ENCODE peak calls at places on chromosomes 7 and 10, in four cellular contexts. J, R, G and N are unnamed samples.

GRCh38 chr7:92882760-92883159 is 46.4 kb upstream of the CDK6 start:
- DNase-seq in J (no peak), R (no peak), G (no peak), N (no peak)

GRCh38 chr7:88396295-88396947 is 89.7 kb upstream of the STEAP4 start:
- DNase-seq in J (no peak), R (no peak), G (no peak), N (no peak)

GRCh38 chr7:94043299-94043698 is 39.1 kb upstream of the BET1 start:
- DNase-seq in J (no peak), R (no peak), G (no peak), N (no peak)

GRCh38 chr7:137961200-137962177 is 40.4 kb downstream of the CREB3L2 start:
- DNase-seq in J (no peak), R (no peak), G (no peak), N (no peak)

GRCh38 chr7:157886711-157887110 is 549.9 kb downstream of the DNAJB6 start:
- DNase-seq in J (no peak), R (no peak), G (no peak), N (no peak)

GRCh38 chr7:130374507-130374906 is 5.8 kb upstream of the CPA1 start:
- DNase-seq in J (no peak), R (no peak), G (no peak), N (no peak)

GRCh38 chr7:7628476-7628875 is 12.1 kb upstream of the UMAD1 start:
- DNase-seq in J (no peak), R (no peak), G (no peak), N (no peak)

GRCh38 chr10:21513035-21513434 is 12.4 kb downstream of the SKIDA1 start:
- DNase-seq in J (no peak), R (no peak), G (no peak), N (no peak)

GRCh38 chr10:86446424-86446823 is 75.2 kb downstream of the WAPL start:
- DNase-seq in J (no peak), R (no peak), G (no peak), N (no peak)

GRCh38 chr7:132557489-132558044 is 18.7 kb downstream of the PLXNA4 start:
- DNase-seq in J (no peak), R (no peak), G (no peak), N (no peak)

GRCh38 chr10:115084434-115084833 is 8.7 kb upstream of the ATRNL1 start:
- DNase-seq in J (no peak), R (no peak), G (no peak), N (no peak)

GRCh38 chr7:131052285-131052942 is 275.3 kb upstream of the MKLN1 start:
- DNase-seq in J (no peak), R (no peak), G (no peak), N (no peak)

GRCh38 chr10:110629680-110630191 is 14.4 kb upstream of the RBM20 start:
- DNase-seq in J (no peak), R (no peak), G (no peak), N (no peak)
- H3K27ac ChIP-seq in J (no peak overlapping the region), R (no peak overlapping the region), G (no peak overlapping the region), N (no peak overlapping the region)

DNA sequence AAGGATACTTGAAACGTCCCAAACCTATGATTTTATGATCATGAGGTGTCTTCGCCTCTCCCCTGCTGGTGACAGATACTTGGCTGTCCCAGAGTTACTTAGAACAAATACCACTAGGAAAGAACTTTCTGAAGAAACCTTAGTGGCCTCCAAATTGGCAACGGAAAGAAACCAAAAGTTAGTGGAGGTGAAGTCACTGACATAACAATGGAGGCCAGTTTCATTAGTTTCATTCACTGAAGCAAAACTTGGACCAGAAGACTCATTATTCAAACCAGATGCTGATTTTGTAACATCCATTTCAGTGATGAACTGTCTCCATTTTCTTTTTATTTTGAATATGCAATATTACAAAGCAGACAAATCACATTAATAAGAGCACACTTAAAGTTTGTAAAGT is 68.5 kb downstream of the JAZF1 start:
- DNase-seq in J (no peak), R (no peak), G (no peak), N (no peak)
- H3K27ac ChIP-seq in J (no peak overlapping the region), R (no peak overlapping the region), G (no peak overlapping the region), N (no peak overlapping the region)

GRCh38 chr10:30433779-30434272 is at the start of gene MAP3K8:
- DNase-seq in J (peak; percentile 91), R (peak; percentile 90), G (peak; percentile 82), N (peak; percentile 70)

GRCh38 chr10:30432631-30433285 is 1.2 kb upstream of the MAP3K8 start:
- DNase-seq in J (peak; percentile 58), R (peak; percentile 35), G (no peak), N (no peak)

GRCh38 chr10:30433286-30433778 is 652 bp upstream of the MAP3K8 start:
- DNase-seq in J (peak; percentile 84), R (peak; percentile 74), G (peak; percentile 11), N (no peak)

GRCh38 chr10:30431435-30431911 is 2.5 kb upstream of the MAP3K8 start:
- DNase-seq in J (peak; percentile 68), R (no peak), G (no peak), N (no peak)

DNA sequence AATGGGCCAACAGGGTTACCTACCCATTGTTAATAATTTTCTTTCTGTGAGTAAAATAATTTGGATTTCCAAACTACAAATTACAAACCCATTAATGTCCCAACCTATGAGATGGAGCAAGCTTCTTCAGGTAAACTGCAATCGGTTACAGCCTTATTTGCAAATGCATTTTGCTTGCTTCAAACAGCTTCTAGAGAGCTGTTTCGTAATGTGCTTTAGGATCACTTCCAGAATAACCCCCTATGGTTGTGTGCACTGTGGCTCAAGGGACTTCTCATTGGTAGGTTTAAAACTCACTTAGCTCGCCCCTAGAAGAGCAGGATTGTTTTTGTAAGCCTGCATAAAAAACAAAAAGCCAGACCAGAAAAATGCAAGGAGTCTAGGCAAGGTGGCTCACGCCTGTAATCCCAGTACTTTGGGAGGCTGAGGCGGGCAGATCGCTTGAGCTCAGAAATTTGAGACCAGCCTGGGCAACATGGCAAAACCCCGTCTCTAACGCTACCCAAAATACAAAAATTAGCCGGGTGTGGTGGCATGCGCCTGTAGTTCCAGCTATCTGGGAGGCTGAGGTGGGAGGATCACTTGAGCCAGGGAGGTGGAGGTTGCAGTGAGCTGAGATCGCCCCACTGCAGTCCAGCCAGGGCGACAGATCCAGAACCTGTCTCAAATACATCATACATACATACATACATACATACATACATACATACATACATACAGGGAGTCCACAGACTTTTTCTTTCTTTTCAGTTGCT is 3.3 kb upstream of the MAP3K8 start:
- DNase-seq in J (no peak), R (no peak), G (no peak), N (no peak)
- H3K27ac ChIP-seq in J (peak overlapping the region; percentile 99), R (no peak overlapping the region), G (no peak overlapping the region), N (no peak overlapping the region)

DNA sequence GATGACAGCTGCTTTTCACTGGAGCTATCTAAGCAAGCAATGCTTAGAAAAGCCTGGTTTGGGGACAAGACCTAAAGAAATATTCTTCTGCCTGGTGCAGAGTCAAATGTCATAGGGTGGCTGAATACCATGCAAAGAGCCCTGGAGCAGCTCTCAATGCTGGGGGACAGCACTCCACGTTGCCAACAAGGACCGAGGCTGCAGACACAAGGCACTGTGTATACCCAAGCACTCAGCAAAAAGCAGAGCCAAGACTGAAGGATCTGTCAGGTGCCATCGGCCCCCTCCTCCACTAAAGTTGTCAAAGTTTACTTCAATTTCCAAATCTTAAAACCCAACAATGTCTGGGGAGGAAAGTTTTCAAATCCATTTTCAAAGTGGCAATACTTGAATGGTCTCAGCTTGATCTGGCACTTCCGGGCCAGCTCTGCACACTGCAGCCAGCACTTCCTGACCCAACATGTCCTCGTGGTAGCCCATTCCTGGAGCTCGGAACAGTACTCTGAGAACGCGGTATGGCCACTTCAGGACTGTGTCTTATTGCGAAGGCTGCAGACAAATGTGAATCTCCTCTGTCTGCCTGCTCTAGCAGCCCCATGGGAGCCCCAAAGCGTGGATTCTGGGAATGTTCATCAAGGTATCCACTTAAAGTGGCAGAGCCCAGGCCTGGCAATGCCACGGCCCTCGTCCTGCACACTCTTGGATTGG is 191.8 kb downstream of the TNS3 start:
- DNase-seq in J (no peak), R (no peak), G (no peak), N (no peak)
- H3K27ac ChIP-seq in J (no peak overlapping the region), R (no peak overlapping the region), G (no peak overlapping the region), N (no peak overlapping the region)

GRCh38 chr10:59770689-59771088 is 17.4 kb upstream of the MRLN start:
- DNase-seq in J (no peak), R (no peak), G (no peak), N (no peak)
- H3K27ac ChIP-seq in J (no peak overlapping the region), R (no peak overlapping the region), G (no peak overlapping the region), N (no peak overlapping the region)

GRCh38 chr10:102501201-102502028 is 1.1 kb downstream of the ACTR1A start:
- DNase-seq in J (no peak), R (no peak), G (no peak), N (no peak)

GRCh38 chr10:102503264-102504178 is at the start of gene SUFU:
- DNase-seq in J (peak; percentile 99), R (peak; percentile 98), G (peak; percentile 97), N (peak; percentile 98)

GRCh38 chr10:102500621-102501149 is 1.8 kb downstream of the ACTR1A start:
- DNase-seq in J (no peak), R (no peak), G (no peak), N (no peak)

GRCh38 chr10:102502337-102503151 is at the start of gene ACTR1A:
- DNase-seq in J (peak; percentile 97), R (peak; percentile 99), G (peak; percentile 91), N (peak; percentile 96)

DNA sequence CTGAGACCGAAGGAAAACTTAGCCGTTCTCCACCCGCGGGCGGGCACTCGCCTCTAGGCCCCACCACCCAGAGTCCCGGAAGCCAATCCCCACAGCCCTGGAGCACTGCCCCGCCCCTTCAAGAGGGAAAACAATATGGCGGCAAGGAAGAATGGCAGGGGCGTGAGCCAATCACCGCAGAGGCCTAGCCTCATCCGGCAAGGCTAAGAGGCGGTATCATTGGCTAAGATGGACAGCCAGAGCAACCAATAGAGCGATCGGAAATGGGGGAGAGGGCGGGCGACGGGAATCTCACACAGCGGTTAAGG is 529 bp downstream of the ACTR1A start:
- DNase-seq in J (peak; percentile 99), R (peak; percentile 99), G (peak; percentile 95), N (peak; percentile 91)
- H3K27ac ChIP-seq in J (peak overlapping the region; percentile 94), R (no peak overlapping the region), G (peak overlapping the region; percentile 89), N (peak overlapping the region; percentile 90)

GRCh38 chr7:28114056-28114455 is 66.5 kb downstream of the JAZF1 start:
- DNase-seq in J (no peak), R (no peak), G (no peak), N (no peak)
- H3K27ac ChIP-seq in J (no peak overlapping the region), R (no peak overlapping the region), G (no peak overlapping the region), N (no peak overlapping the region)

GRCh38 chr7:120164-120555 is 72.2 kb upstream of the FAM20C start:
- DNase-seq in J (no peak), R (no peak), G (no peak), N (no peak)
- H3K27ac ChIP-seq in J (peak overlapping the region; percentile 65), R (no peak overlapping the region), G (no peak overlapping the region), N (no peak overlapping the region)

DNA sequence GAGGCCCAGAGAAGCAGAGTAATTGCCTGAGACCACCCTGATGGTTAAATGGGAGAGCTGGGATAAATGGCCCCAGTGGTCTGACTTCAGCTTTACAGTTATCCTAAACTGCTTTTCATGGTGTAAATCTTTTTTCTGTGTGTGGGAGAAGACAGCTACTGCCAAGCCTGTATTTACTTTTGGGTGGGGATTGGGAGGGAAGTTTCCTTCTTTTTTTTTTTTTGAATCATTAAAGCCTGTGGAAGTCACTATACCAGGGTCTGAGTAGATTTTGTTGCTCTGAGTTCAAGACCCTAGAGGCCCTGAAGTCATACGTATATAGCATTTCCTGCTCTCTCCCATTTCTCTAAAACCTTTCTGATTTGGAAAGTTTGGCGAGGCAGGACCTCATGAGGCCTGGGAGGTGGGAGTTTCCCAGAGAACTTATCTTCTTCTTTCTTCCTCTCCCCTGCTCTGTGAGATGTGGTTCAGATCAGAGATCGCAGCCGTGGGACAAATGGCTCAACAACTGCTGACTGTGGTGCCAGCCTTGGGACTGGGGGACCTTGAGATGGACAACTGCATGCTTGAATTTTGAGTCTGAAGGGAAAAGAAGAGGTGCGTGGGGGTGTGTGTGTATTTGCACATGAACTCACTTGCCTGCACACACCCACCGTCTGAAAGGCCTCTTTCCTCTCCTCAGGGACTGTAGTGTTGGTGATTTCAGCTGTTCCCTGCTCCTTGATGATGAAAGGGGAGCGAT is 18.1 kb downstream of the LRMDA start:
- DNase-seq in J (no peak), R (no peak), G (no peak), N (no peak)
- H3K27ac ChIP-seq in J (no peak overlapping the region), R (no peak overlapping the region), G (no peak overlapping the region), N (no peak overlapping the region)